ENCODE peak calls at places on chromosome 9, in nine cellular contexts. J, P, E, R, U, S, X, W and M are unnamed samples.

GRCh38 chr9:94967481-94967880 is 241.0 kb downstream of the AOPEP start:
- DNase-seq in J (no peak), P (no peak), E (no peak), R (no peak), U (no peak), S (no peak), X (no peak), W (no peak), M (no peak)

GRCh38 chr9:75803130-75803529 is 87.3 kb upstream of the PCSK5 start:
- DNase-seq in J (no peak), P (no peak), E (no peak), R (no peak), U (peak; percentile 37), S (no peak), X (no peak), W (no peak), M (no peak)

GRCh38 chr9:26477963-26478362 is 414.6 kb downstream of the CAAP1 start:
- DNase-seq in J (no peak), P (no peak), E (no peak), R (no peak), U (no peak), S (no peak), X (no peak), W (no peak), M (no peak)

GRCh38 chr9:89996717-89997116 is 391.9 kb downstream of the GADD45G start:
- DNase-seq in J (no peak), P (no peak), E (no peak), R (peak; percentile 70), U (peak; percentile 34), S (no peak), X (peak; percentile 25), W (no peak), M (no peak)

GRCh38 chr9:100111235-100111634 is 12.2 kb downstream of the INVS start:
- DNase-seq in J (peak; percentile 58), P (no peak), E (peak; percentile 93), R (no peak), U (peak; percentile 98), S (no peak), X (no peak), W (no peak), M (peak; percentile 90)

GRCh38 chr9:34125681-34126206 is 754 bp downstream of the DCAF12 start:
- DNase-seq in J (peak; percentile 55), P (peak; percentile 46), E (no peak), R (no peak), U (peak; percentile 31), S (no peak), X (peak; percentile 11), W (no peak), M (no peak)

GRCh38 chr9:130139251-130139650 is 33.0 kb upstream of the NCS1 start:
- DNase-seq in J (no peak), P (no peak), E (no peak), R (no peak), U (no peak), S (no peak), X (no peak), W (no peak), M (no peak)

GRCh38 chr9:35940474-35941467 is 17.2 kb downstream of the OR2S2 start:
- DNase-seq in J (no peak), P (no peak), E (no peak), R (no peak), U (no peak), S (peak; percentile 25), X (no peak), W (no peak), M (no peak)

GRCh38 chr9:77846957-77847574 is 184.5 kb downstream of the GNAQ start:
- DNase-seq in J (peak; percentile 24), P (no peak), E (no peak), R (no peak), U (peak; percentile 75), S (no peak), X (no peak), W (no peak), M (no peak)

GRCh38 chr9:85973238-85973637 is 32.3 kb downstream of the NAA35 start:
- DNase-seq in J (no peak), P (no peak), E (no peak), R (no peak), U (no peak), S (no peak), X (no peak), W (no peak), M (no peak)

GRCh38 chr9:70006299-70006698 is 37.3 kb upstream of the MAMDC2 start:
- DNase-seq in J (no peak), P (no peak), E (no peak), R (no peak), U (peak; percentile 11), S (no peak), X (no peak), W (no peak), M (no peak)

GRCh38 chr9:104074876-104075275 is 19.2 kb upstream of the SMC2 start:
- DNase-seq in J (peak; percentile 17), P (no peak), E (no peak), R (no peak), U (peak; percentile 79), S (no peak), X (no peak), W (no peak), M (no peak)

GRCh38 chr9:92963831-92964606 is 16.7 kb downstream of the FGD3 start:
- DNase-seq in J (no peak), P (no peak), E (peak; percentile 61), R (no peak), U (no peak), S (peak; percentile 81), X (peak; percentile 71), W (peak; percentile 55), M (peak; percentile 64)

GRCh38 chr9:129333613-129333960 is 155.5 kb upstream of the IER5L start:
- DNase-seq in J (no peak), P (peak; percentile 64), E (no peak), R (no peak), U (peak; percentile 91), S (no peak), X (no peak), W (no peak), M (no peak)

GRCh38 chr9:114894801-114895433 is 35.5 kb downstream of the TNFSF8 start:
- DNase-seq in J (peak; percentile 70), P (peak; percentile 31), E (peak; percentile 45), R (no peak), U (peak; percentile 99), S (no peak), X (peak; percentile 53), W (no peak), M (no peak)

GRCh38 chr9:129868571-129869486 is 33.6 kb downstream of the USP20 start:
- DNase-seq in J (no peak), P (no peak), E (no peak), R (no peak), U (no peak), S (peak; percentile 93), X (peak; percentile 81), W (peak; percentile 92), M (peak; percentile 72)

GRCh38 chr9:137077758-137078693 is 709 bp downstream of the UAP1L1 start:
- DNase-seq in J (no peak), P (no peak), E (peak; percentile 67), R (no peak), U (no peak), S (peak; percentile 33), X (peak; percentile 70), W (no peak), M (peak; percentile 69)

GRCh38 chr9:15135167-15135792 is 171.7 kb downstream of the TTC39B start:
- DNase-seq in J (peak; percentile 64), P (peak; percentile 76), E (no peak), R (peak; percentile 51), U (peak; percentile 73), S (peak; percentile 28), X (peak; percentile 26), W (no peak), M (no peak)

GRCh38 chr9:137095664-137096517 is 9.1 kb downstream of the MAN1B1 start:
- DNase-seq in J (no peak), P (no peak), E (peak; percentile 43), R (peak; percentile 70), U (no peak), S (peak; percentile 85), X (peak; percentile 88), W (peak; percentile 50), M (no peak)

GRCh38 chr9:97635026-97635425 is 1.4 kb downstream of the NCBP1 start:
- DNase-seq in J (no peak), P (no peak), E (no peak), R (no peak), U (no peak), S (no peak), X (no peak), W (no peak), M (no peak)

GRCh38 chr9:76302947-76303550 is 91.2 kb downstream of the RFK start:
- DNase-seq in J (peak; percentile 30), P (peak; percentile 58), E (no peak), R (no peak), U (peak; percentile 55), S (peak; percentile 3), X (peak; percentile 5), W (no peak), M (no peak)

GRCh38 chr9:30796806-30797205 is 1587.6 kb upstream of the ACO1 start:
- DNase-seq in J (no peak), P (no peak), E (no peak), R (no peak), U (peak; percentile 21), S (no peak), X (no peak), W (no peak), M (no peak)

GRCh38 chr9:69097053-69097452 is 61.5 kb downstream of the FXN start:
- DNase-seq in J (peak; percentile 45), P (no peak), E (no peak), R (no peak), U (peak; percentile 75), S (no peak), X (no peak), W (no peak), M (no peak)

GRCh38 chr9:129077236-129077635 is 3.7 kb upstream of the DOLPP1 start:
- DNase-seq in J (no peak), P (no peak), E (no peak), R (no peak), U (no peak), S (no peak), X (no peak), W (no peak), M (no peak)

GRCh38 chr9:4295160-4295559 is 4.7 kb downstream of the GLIS3 start:
- DNase-seq in J (no peak), P (no peak), E (no peak), R (no peak), U (no peak), S (no peak), X (no peak), W (no peak), M (no peak)

GRCh38 chr9:35844628-35845301 is 15.7 kb downstream of the TMEM8B start:
- DNase-seq in J (peak; percentile 86), P (no peak), E (no peak), R (no peak), U (peak; percentile 92), S (peak; percentile 23), X (no peak), W (no peak), M (no peak)

GRCh38 chr9:126722922-126723806 is 81.7 kb upstream of the ZBTB43 start:
- DNase-seq in J (no peak), P (no peak), E (peak; percentile 60), R (peak; percentile 63), U (peak; percentile 33), S (peak; percentile 77), X (peak; percentile 79), W (peak; percentile 64), M (no peak)

GRCh38 chr9:13661014-13661413 is 381.5 kb upstream of the MPDZ start:
- DNase-seq in J (no peak), P (no peak), E (no peak), R (no peak), U (peak; percentile 30), S (no peak), X (no peak), W (no peak), M (no peak)

GRCh38 chr9:89792189-89793123 is 187.6 kb downstream of the GADD45G start:
- DNase-seq in J (no peak), P (no peak), E (no peak), R (no peak), U (no peak), S (no peak), X (no peak), W (no peak), M (no peak)

GRCh38 chr9:99296375-99296951 is 74.4 kb downstream of the SEC61B start:
- DNase-seq in J (peak; percentile 7), P (no peak), E (no peak), R (no peak), U (no peak), S (peak; percentile 27), X (peak; percentile 6), W (no peak), M (peak; percentile 53)

GRCh38 chr9:33459115-33459514 is 11.7 kb upstream of the AQP3 start:
- DNase-seq in J (no peak), P (no peak), E (no peak), R (no peak), U (no peak), S (no peak), X (no peak), W (no peak), M (no peak)